ENCODE peak calls at places on chromosomes 2 and 18, in ten cellular contexts. Z is DMS153, E is renal cortical epithelial cell, V is GM06990, I is vagina, K is fibroblast of mammary gland, D is T-helper 17 cell, Q is RPMI7951, S is T1000, A is NCI-H1417. G is an unnamed sample.

GRCh38 chr2:11320698-11321492 is 23.5 kb downstream of the ROCK2 start:
- DNase-seq in D (no peak), V (no peak), E (no peak), I (no peak), S (no peak), Z (no peak), A (no peak), K (no peak), Q (no peak), G (no peak)

GRCh38 chr2:9697904-9698303 is 67.1 kb upstream of the YWHAQ start:
- DNase-seq in D (no peak), A (no peak), S (no peak), V (no peak), Z (no peak), Q (no peak), I (no peak), K (no peak), E (no peak), G (no peak)

GRCh38 chr2:234243871-234244565 is 193.5 kb downstream of the SPP2 start:
- DNase-seq in Q (peak), V (no peak), Z (peak), K (no peak), D (no peak), A (no peak), S (no peak), I (no peak), E (peak), G (peak)

GRCh38 chr18:44742126-44742525 is 61.4 kb downstream of the SETBP1 start:
- DNase-seq in K (no peak), E (no peak), V (no peak), I (no peak), Z (no peak), A (no peak), Q (no peak), D (no peak), S (no peak), G (no peak)

GRCh38 chr2:223868005-223868404 is 30.6 kb upstream of the AP1S3 start:
- DNase-seq in K (no peak), A (no peak), V (no peak), I (no peak), E (no peak), Q (no peak), D (no peak), S (no peak), Z (no peak), G (no peak)

GRCh38 chr2:127358971-127359370 is 28.8 kb downstream of the MAP3K2 start:
- DNase-seq in S (no peak), I (no peak), Z (no peak), K (no peak), Q (no peak), A (no peak), V (no peak), E (no peak), D (no peak), G (no peak)

GRCh38 chr18:25223899-25224607 is 127.9 kb downstream of the ZNF521 start:
- DNase-seq in V (no peak), A (no peak), Z (no peak), E (no peak), S (no peak), D (no peak), K (no peak), Q (no peak), I (no peak), G (no peak)

GRCh38 chr2:207274541-207274940 is 108.8 kb upstream of the KLF7 start:
- DNase-seq in V (no peak), Q (no peak), K (peak), I (no peak), E (no peak), A (no peak), Z (no peak), D (no peak), S (no peak), G (no peak)

GRCh38 chr2:219294356-219295351 is 14.5 kb downstream of the PTPRN start:
- DNase-seq in S (peak), Z (peak), K (peak), D (peak), V (peak), E (peak), A (peak), I (no peak), Q (peak), G (peak)

GRCh38 chr2:149747456-149747855 is 159.9 kb upstream of the MMADHC start:
- DNase-seq in D (no peak), V (no peak), E (peak), S (no peak), A (no peak), I (no peak), K (no peak), Q (peak), Z (no peak), G (no peak)

GRCh38 chr2:170214309-170214902 is 36.5 kb downstream of the MYO3B start:
- DNase-seq in Q (no peak), A (no peak), I (no peak), V (peak), S (no peak), E (peak), K (no peak), Z (no peak), D (no peak), G (no peak)

GRCh38 chr2:37449686-37450392 is 105.4 kb downstream of the QPCT start:
- DNase-seq in Z (peak), I (no peak), A (no peak), V (no peak), Q (no peak), S (no peak), K (no peak), D (no peak), E (peak), G (no peak)

GRCh38 chr2:11540996-11541692 is 7.3 kb downstream of the GREB1 start:
- DNase-seq in E (no peak), Q (no peak), Z (no peak), V (no peak), K (no peak), A (no peak), I (no peak), D (no peak), S (no peak), G (no peak)

GRCh38 chr2:43944915-43945314 is 50.9 kb downstream of the LRPPRC start:
- DNase-seq in A (peak), Q (no peak), Z (peak), S (no peak), I (no peak), K (no peak), E (peak), D (no peak), V (no peak), G (no peak)

GRCh38 chr2:135985826-135986393 is 484 bp upstream of the DARS1 start:
- DNase-seq in A (no peak), D (no peak), K (no peak), V (no peak), E (no peak), Z (no peak), S (no peak), Q (no peak), I (no peak), G (no peak)

GRCh38 chr18:36771246-36771645 is 57.6 kb downstream of the TPGS2 start:
- DNase-seq in V (no peak), I (no peak), Q (no peak), K (no peak), D (no peak), S (no peak), E (no peak), A (no peak), Z (no peak), G (no peak)

GRCh38 chr18:22168360-22168921 is 948 bp upstream of the GATA6 start:
- DNase-seq in V (peak), Q (peak), Z (no peak), E (no peak), A (no peak), D (no peak), K (no peak), I (no peak), S (no peak), G (no peak)

GRCh38 chr18:9735238-9735637 is 27.1 kb downstream of the RAB31 start:
- DNase-seq in V (no peak), Q (no peak), D (no peak), S (no peak), E (no peak), K (no peak), Z (no peak), I (no peak), A (no peak), G (no peak)